ENCODE peak calls at places on chromosome 4, in ten cellular contexts. P is activated CD8-positive, alpha-beta memory T cell treated with anti-CD3 and anti-CD28 coated beads, Interleukin-2, amount 10 ng/mL, durations not matched to agents 7 days and 5 days; W is EH; V is brain microvascular endothelial cell; K is A673; X is non-pigmented ciliary epithelial cell; O is tibial artery; G is iPS DF 19.7; S is neural crest cell; H is foreskin melanocyte. C is an unnamed sample.

GRCh38 chr4:117466388-117466787 is 381.0 kb upstream of the TRAM1L1 start:
- DNase-seq in P (no peak), W (no peak), V (no peak), K (no peak), X (no peak), O (no peak), G (peak), S (no peak), H (no peak), C (no peak)

GRCh38 chr4:121256346-121256745 is 92.2 kb upstream of the TNIP3 start:
- DNase-seq in P (peak), W (peak), V (peak), K (peak), X (peak), O (no peak), G (no peak), S (no peak), H (peak), C (peak)

GRCh38 chr4:81503586-81503985 is 31.9 kb upstream of the RASGEF1B start:
- DNase-seq in P (no peak), W (no peak), V (no peak), K (no peak), X (no peak), O (no peak), G (no peak), S (no peak), H (no peak), C (no peak)

GRCh38 chr4:158657291-158657690 is 14.4 kb downstream of the C4orf46 start:
- DNase-seq in P (no peak), W (no peak), V (no peak), K (no peak), X (no peak), O (no peak), G (no peak), S (no peak), H (no peak), C (no peak)

GRCh38 chr4:94415448-94415847 is 36.3 kb upstream of the PDLIM5 start:
- DNase-seq in P (no peak), W (no peak), V (no peak), K (no peak), X (no peak), O (no peak), G (no peak), S (no peak), H (no peak), C (no peak)

GRCh38 chr4:41796545-41797210 is 48.2 kb upstream of the PHOX2B start:
- DNase-seq in P (no peak), W (peak), V (no peak), K (peak), X (no peak), O (no peak), G (peak), S (peak), H (peak), C (no peak)

GRCh38 chr4:173522874-173523395 is 7.1 kb downstream of the HAND2 start:
- DNase-seq in P (peak), W (no peak), V (no peak), K (no peak), X (no peak), O (no peak), G (no peak), S (no peak), H (no peak), C (peak)

GRCh38 chr4:98447648-98448047 is 186.5 kb downstream of the RAP1GDS1 start:
- DNase-seq in P (peak), W (no peak), V (no peak), K (no peak), X (no peak), O (no peak), G (no peak), S (no peak), H (no peak), C (no peak)

GRCh38 chr4:82667761-82668505 is 106.1 kb upstream of the TMEM150C start:
- DNase-seq in P (no peak), W (peak), V (no peak), K (no peak), X (no peak), O (no peak), G (no peak), S (no peak), H (no peak), C (no peak)

GRCh38 chr4:10098770-10099139 is 17.8 kb downstream of the WDR1 start:
- DNase-seq in P (peak), W (peak), V (peak), K (no peak), X (peak), O (no peak), G (no peak), S (no peak), H (no peak), C (no peak)

GRCh38 chr4:16116019-16116418 is 32.2 kb upstream of the PROM1 start:
- DNase-seq in P (no peak), W (no peak), V (no peak), K (no peak), X (no peak), O (no peak), G (no peak), S (no peak), H (no peak), C (no peak)

GRCh38 chr4:22091351-22091731 is 142.8 kb upstream of the KCNIP4 start:
- DNase-seq in P (no peak), W (no peak), V (no peak), K (no peak), X (no peak), O (no peak), G (peak), S (no peak), H (no peak), C (no peak)

GRCh38 chr4:153489856-153490558 is 23.8 kb downstream of the TMEM131L start:
- DNase-seq in P (no peak), W (no peak), V (no peak), K (no peak), X (no peak), O (no peak), G (no peak), S (no peak), H (no peak), C (no peak)